ENCODE peak calls at places on chromosomes 16 and 17, in nine cellular contexts. A is A549, W is SK-N-SH, I is K562, E is GM12878, R is GM23338, X is HL-60, L is HepG2, V is HCT116. C is an unnamed sample.

GRCh38 chr16:2429771-2430663 is 770 bp downstream of the CCNF start:
- DNase-seq in R (peak; percentile 51), A (no peak), E (no peak), W (peak; percentile 51), V (no peak), L (peak; percentile 54), X (peak; percentile 26), I (no peak), C (no peak)

GRCh38 chr17:61221181-61221580 is 178.5 kb upstream of the TBX2 start:
- DNase-seq in E (no peak), W (no peak), L (no peak), R (no peak), I (no peak), A (no peak), V (no peak), X (peak; percentile 41), C (no peak)

GRCh38 chr17:7842380-7842949 is 8.4 kb downstream of the KDM6B start:
- DNase-seq in I (peak; percentile 19), A (peak; percentile 90), X (peak; percentile 51), E (no peak), R (no peak), L (peak; percentile 56), W (no peak), V (no peak), C (no peak)

GRCh38 chr16:719815-720506 is 985 bp upstream of the ANTKMT start:
- DNase-seq in A (peak; percentile 74), I (no peak), X (peak; percentile 21), L (peak; percentile 66), R (no peak), V (no peak), W (peak; percentile 54), E (no peak), C (no peak)

GRCh38 chr16:27448531-27449433 is 46.8 kb downstream of the IL21R start:
- DNase-seq in A (no peak), V (no peak), E (no peak), I (no peak), X (no peak), L (peak; percentile 29), R (no peak), W (peak; percentile 14), C (no peak)

GRCh38 chr17:7314719-7315569 is at the start of gene GPS2:
- DNase-seq in V (peak; percentile 63), L (peak; percentile 81), I (peak; percentile 78), R (peak; percentile 95), A (peak; percentile 93), W (peak; percentile 97), E (no peak), X (peak; percentile 79), C (no peak)

GRCh38 chr17:44557653-44558285 is 485 bp downstream of the FZD2 start:
- DNase-seq in A (peak; percentile 64), I (no peak), L (no peak), V (no peak), X (peak; percentile 45), R (peak; percentile 64), E (no peak), W (peak; percentile 79), C (no peak)

GRCh38 chr17:80187090-80187489 is 17.3 kb downstream of the CARD14 start:
- DNase-seq in R (no peak), I (no peak), V (no peak), A (peak; percentile 42), W (no peak), L (no peak), E (no peak), X (no peak), C (no peak)

GRCh38 chr16:85151603-85152413 is 39.5 kb upstream of the CIBAR2 start:
- DNase-seq in R (no peak), A (no peak), W (peak; percentile 93), I (peak; percentile 92), L (no peak), V (no peak), E (no peak), X (no peak), C (no peak)

GRCh38 chr16:87384162-87384999 is 805 bp upstream of the FBXO31 start:
- DNase-seq in A (peak; percentile 76), W (peak; percentile 82), X (no peak), L (peak; percentile 57), R (peak; percentile 79), V (no peak), I (peak; percentile 38), E (no peak), C (no peak)

GRCh38 chr16:600781-601180 is 10.9 kb downstream of the RAB40C start:
- DNase-seq in X (peak; percentile 39), A (no peak), R (peak; percentile 69), E (no peak), V (no peak), I (no peak), W (peak; percentile 70), L (peak; percentile 45), C (no peak)

GRCh38 chr16:50578147-50578546 is 30.0 kb downstream of the NKD1 start:
- DNase-seq in V (no peak), X (peak; percentile 3), R (no peak), A (no peak), L (no peak), E (no peak), I (no peak), W (no peak), C (no peak)

GRCh38 chr16:66510298-66510697 is 39.6 kb downstream of the TK2 start:
- DNase-seq in L (no peak), I (no peak), V (no peak), E (no peak), W (no peak), A (no peak), R (no peak), X (no peak), C (no peak)

GRCh38 chr16:73047536-73048291 is at the start of gene ZFHX3:
- DNase-seq in E (no peak), I (no peak), W (peak; percentile 82), R (peak; percentile 87), L (peak; percentile 76), X (peak; percentile 63), A (peak; percentile 73), V (no peak), C (no peak)

GRCh38 chr17:31931781-31932180 is 5.0 kb upstream of the SUZ12 start:
- DNase-seq in A (no peak), L (no peak), V (no peak), I (no peak), X (no peak), W (no peak), E (no peak), R (no peak), C (no peak)

GRCh38 chr17:33284022-33284421 is 9.1 kb downstream of the ASIC2 start:
- DNase-seq in E (no peak), L (peak; percentile 37), W (no peak), A (peak; percentile 91), V (no peak), R (no peak), I (no peak), X (no peak), C (peak; percentile 77)

GRCh38 chr17:45579529-45580495 is 89.3 kb upstream of the PLEKHM1 start:
- DNase-seq in E (no peak), I (peak; percentile 24), A (peak; percentile 18), W (no peak), L (no peak), X (no peak), V (no peak), R (peak; percentile 55), C (no peak)

DNA sequence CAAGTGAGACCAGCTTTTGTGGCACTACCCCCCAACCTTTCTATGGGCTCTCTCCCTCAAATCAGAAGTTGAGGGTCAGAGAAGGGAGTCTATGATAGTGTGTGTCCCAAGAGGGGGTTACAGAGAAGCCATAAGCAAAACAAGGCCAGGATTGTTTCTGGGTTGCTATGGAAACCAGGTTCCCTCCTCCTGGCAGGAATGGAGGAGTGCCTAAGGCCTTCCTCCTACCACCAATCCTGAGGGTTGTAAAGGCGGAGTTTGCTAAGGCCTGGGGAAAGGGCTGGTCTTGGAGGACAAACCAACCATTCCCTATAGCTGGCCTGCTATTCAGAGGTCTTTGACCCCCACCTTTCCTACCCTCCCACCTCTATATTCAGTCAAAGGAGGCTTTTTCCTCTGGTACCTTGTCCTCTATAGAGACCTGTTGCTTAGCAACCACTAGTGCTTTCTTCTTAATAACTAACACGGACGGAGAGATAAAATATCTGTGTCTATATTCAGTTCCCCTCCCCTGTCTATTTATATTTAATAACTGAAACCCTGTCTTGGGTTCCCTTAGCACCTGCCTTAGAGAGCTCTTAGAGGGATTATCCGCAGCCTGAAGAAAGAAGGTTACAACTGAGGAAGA is 43.4 kb downstream of the NEUROD2 start:
- DNase-seq in R (peak; percentile 95), W (no peak), X (no peak), E (no peak), L (no peak), A (peak; percentile 36), I (peak; percentile 45), V (peak; percentile 8), C (no peak)
- H3K4me3 ChIP-seq in R (no peak overlapping the region), W (no peak overlapping the region), X (no peak overlapping the region), E (no peak overlapping the region), L (no peak overlapping the region), A (no peak overlapping the region), I (no peak overlapping the region), V (no peak overlapping the region), C (no peak overlapping the region)

GRCh38 chr17:81885869-81886548 is 5.4 kb downstream of the ALYREF start:
- DNase-seq in I (peak; percentile 11), V (no peak), A (no peak), W (peak; percentile 21), R (no peak), L (no peak), E (no peak), X (no peak), C (no peak)
- TF ChIP-seq REST in I (no peak), V (no peak), A (no peak), W (no peak), R (no peak), L (no peak), E (no peak), X (no peak), C (no peak)

GRCh38 chr17:82458885-82459424 is 414 bp downstream of the NARF start:
- DNase-seq in L (no peak), E (no peak), I (no peak), X (peak; percentile 28), R (peak; percentile 52), A (no peak), V (no peak), W (peak; percentile 76), C (no peak)
- H3K27ac ChIP-seq in L (peak overlapping the region; percentile 96), E (peak overlapping the region; percentile 58), I (peak overlapping the region; percentile 97), X (peak overlapping the region; percentile 97), R (no peak overlapping the region), A (peak overlapping the region; percentile 72), V (peak overlapping the region; percentile 99), W (peak overlapping the region; percentile 64), C (peak overlapping the region; percentile 62)

GRCh38 chr17:75571197-75571884 is 16.3 kb upstream of the MYO15B start:
- DNase-seq in V (no peak), X (peak; percentile 96), R (no peak), E (peak; percentile 47), A (no peak), I (no peak), L (no peak), W (no peak), C (no peak)
- H3K4me3 ChIP-seq in V (no peak overlapping the region), X (peak overlapping the region; percentile 57), R (no peak overlapping the region), E (no peak overlapping the region), A (no peak overlapping the region), I (no peak overlapping the region), L (no peak overlapping the region), W (no peak overlapping the region), C (no peak overlapping the region)

C was measured in Panc1.